ENCODE peak calls at places on chromosomes 12 and 14, in nine cellular contexts. P, A, Z, S, V, B, N, W and R are unnamed samples.

GRCh38 chr12:124992874-124993567 is 424 bp upstream of the BRI3BP start:
- DNase-seq in P (peak; percentile 86), A (peak; percentile 89), Z (no peak), S (peak; percentile 41), V (no peak), B (peak; percentile 86), N (peak; percentile 67), W (peak; percentile 65), R (peak; percentile 30)

GRCh38 chr12:63151898-63152700 is 1.1 kb upstream of the AVPR1A start:
- DNase-seq in P (peak; percentile 28), A (peak; percentile 57), Z (no peak), S (peak; percentile 55), V (no peak), B (peak; percentile 69), N (no peak), W (no peak), R (peak; percentile 35)

GRCh38 chr14:61620130-61620946 is 75.0 kb upstream of the HIF1A start:
- DNase-seq in P (no peak), A (peak; percentile 56), Z (no peak), S (peak; percentile 93), V (no peak), B (no peak), N (no peak), W (no peak), R (peak; percentile 99)

GRCh38 chr12:87509233-87509820 is 519.9 kb downstream of the C12orf50 start:
- DNase-seq in P (no peak), A (peak; percentile 82), Z (no peak), S (peak; percentile 64), V (no peak), B (peak; percentile 20), N (no peak), W (no peak), R (peak; percentile 70)

GRCh38 chr12:29681996-29682534 is 101.7 kb downstream of the TMTC1 start:
- DNase-seq in P (no peak), A (peak; percentile 68), Z (no peak), S (peak; percentile 39), V (no peak), B (no peak), N (no peak), W (no peak), R (no peak)

GRCh38 chr14:68655021-68655811 is 137.7 kb downstream of the ZFP36L1 start:
- DNase-seq in P (no peak), A (no peak), Z (no peak), S (peak; percentile 43), V (peak; percentile 64), B (no peak), N (no peak), W (no peak), R (no peak)

GRCh38 chr12:67578976-67579661 is 69.4 kb upstream of the DYRK2 start:
- DNase-seq in P (no peak), A (no peak), Z (no peak), S (no peak), V (no peak), B (no peak), N (peak; percentile 4), W (no peak), R (no peak)

GRCh38 chr12:64826234-64826633 is 1.8 kb downstream of the TBC1D30 start:
- DNase-seq in P (peak; percentile 80), A (no peak), Z (no peak), S (peak; percentile 61), V (no peak), B (no peak), N (peak; percentile 10), W (peak; percentile 64), R (peak; percentile 53)

GRCh38 chr14:80621701-80622100 is 319.8 kb downstream of the CEP128 start:
- DNase-seq in P (no peak), A (peak; percentile 84), Z (no peak), S (peak; percentile 52), V (no peak), B (no peak), N (no peak), W (no peak), R (peak; percentile 24)

GRCh38 chr14:64812412-64812811 is 67.3 kb downstream of the SPTB start:
- DNase-seq in P (peak; percentile 81), A (no peak), Z (no peak), S (no peak), V (no peak), B (no peak), N (no peak), W (peak; percentile 71), R (no peak)

GRCh38 chr14:89096946-89097345 is 272.5 kb downstream of the TTC8 start:
- DNase-seq in P (no peak), A (no peak), Z (no peak), S (no peak), V (no peak), B (no peak), N (no peak), W (no peak), R (no peak)

GRCh38 chr12:127528576-127528975 is 738.4 kb upstream of the TMEM132C start:
- DNase-seq in P (no peak), A (no peak), Z (no peak), S (no peak), V (no peak), B (no peak), N (no peak), W (no peak), R (no peak)

GRCh38 chr14:76386922-76387782 is 11.2 kb downstream of the ESRRB start:
- DNase-seq in P (peak; percentile 73), A (peak; percentile 83), Z (no peak), S (peak; percentile 48), V (no peak), B (peak; percentile 86), N (peak; percentile 25), W (peak; percentile 59), R (peak; percentile 68)

GRCh38 chr12:57518920-57519757 is 1.2 kb downstream of the DDIT3 start:
- DNase-seq in P (peak; percentile 51), A (peak; percentile 25), Z (peak; percentile 78), S (peak; percentile 25), V (peak; percentile 82), B (peak; percentile 26), N (no peak), W (no peak), R (peak; percentile 80)

GRCh38 chr12:119299130-119299529 is 35.4 kb upstream of the CCDC60 start:
- DNase-seq in P (no peak), A (no peak), Z (no peak), S (no peak), V (no peak), B (no peak), N (no peak), W (no peak), R (no peak)

GRCh38 chr12:47993491-47993890 is 10.8 kb downstream of the COL2A1 start:
- DNase-seq in P (peak; percentile 11), A (no peak), Z (peak; percentile 45), S (no peak), V (no peak), B (no peak), N (no peak), W (no peak), R (no peak)

GRCh38 chr14:44609201-44609600 is 102.1 kb upstream of the FSCB start:
- DNase-seq in P (no peak), A (no peak), Z (no peak), S (no peak), V (no peak), B (no peak), N (no peak), W (no peak), R (no peak)
- H3K4me3 ChIP-seq in P (no peak overlapping the region), A (no peak overlapping the region), Z (no peak overlapping the region), S (no peak overlapping the region), V (no peak overlapping the region), B (no peak overlapping the region), N (no peak overlapping the region), W (no peak overlapping the region), R (no peak overlapping the region)

DNA sequence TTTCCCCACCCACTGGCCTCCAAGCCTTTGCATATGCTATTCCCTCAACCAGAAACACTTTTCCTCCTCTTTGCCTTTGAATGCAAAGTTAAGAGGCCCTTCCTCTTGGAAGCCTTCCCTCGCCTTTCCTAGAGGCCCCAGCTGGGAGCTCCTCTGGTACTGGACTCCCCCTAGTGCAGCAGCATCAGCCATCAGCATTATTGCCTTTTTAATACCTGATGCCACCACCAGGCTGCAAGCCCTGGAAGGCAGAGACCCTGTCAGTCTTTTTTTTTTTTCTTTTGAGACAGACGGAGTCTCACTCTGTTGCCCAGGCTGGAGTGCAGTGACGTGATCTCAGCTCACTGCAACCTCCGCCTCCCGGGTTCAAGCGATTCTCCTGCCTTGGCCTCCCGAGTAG is 19.1 kb upstream of the PLA2G1B start:
- DNase-seq in P (no peak), A (peak; percentile 36), Z (no peak), S (no peak), V (no peak), B (no peak), N (no peak), W (no peak), R (no peak)
- TF ChIP-seq CTCF in P (no peak), A (peak; percentile 43), Z (no peak), S (no peak), V (no peak), B (no peak), N (no peak), W (no peak), R (no peak)

GRCh38 chr12:53413485-53414215 is 10.0 kb upstream of the AMHR2 start:
- DNase-seq in P (no peak), A (no peak), Z (peak; percentile 0), S (no peak), V (no peak), B (no peak), N (no peak), W (no peak), R (no peak)

GRCh38 chr12:53410951-53411350 is 12.7 kb upstream of the AMHR2 start:
- DNase-seq in P (no peak), A (no peak), Z (peak; percentile 37), S (no peak), V (no peak), B (no peak), N (no peak), W (no peak), R (no peak)

GRCh38 chr12:53418221-53418620 is 5.4 kb upstream of the AMHR2 start:
- DNase-seq in P (no peak), A (no peak), Z (no peak), S (no peak), V (no peak), B (no peak), N (no peak), W (no peak), R (no peak)

DNA sequence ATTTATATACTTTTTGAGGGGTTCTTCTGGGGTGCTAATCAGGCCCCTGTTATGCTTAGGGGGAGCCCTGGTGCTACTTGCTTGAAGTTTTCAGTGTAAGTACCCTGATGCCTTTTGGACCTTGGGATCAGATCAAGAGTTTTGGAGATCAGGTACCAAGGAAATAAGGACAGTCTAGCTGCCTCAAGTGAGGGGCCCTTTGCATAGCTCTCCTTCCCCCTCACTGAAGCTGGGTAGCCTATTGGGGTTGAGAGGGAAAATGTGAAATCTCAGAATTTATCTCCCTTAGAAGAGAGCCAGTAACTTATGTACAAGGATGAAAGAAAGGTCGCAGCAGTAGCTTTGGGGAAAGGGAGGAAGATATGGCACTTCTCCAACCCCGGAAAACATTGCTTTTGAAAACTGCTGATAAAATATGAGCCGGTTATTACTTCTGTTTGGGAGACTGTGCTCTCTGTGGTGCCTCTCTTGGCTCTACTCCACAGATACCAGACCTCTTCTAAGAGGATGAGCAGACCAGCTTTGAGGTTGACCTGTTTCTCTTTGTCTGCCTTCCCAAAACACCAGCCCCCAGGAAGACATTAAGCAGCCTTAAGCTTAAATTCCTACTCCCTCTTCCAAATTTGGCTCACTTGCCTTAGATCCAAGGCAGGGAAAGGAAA is 8.8 kb upstream of the AMHR2 start:
- DNase-seq in P (no peak), A (no peak), Z (peak; percentile 62), S (no peak), V (no peak), B (no peak), N (no peak), W (no peak), R (peak; percentile 39)
- H3K4me3 ChIP-seq in P (no peak overlapping the region), A (no peak overlapping the region), Z (no peak overlapping the region), S (no peak overlapping the region), V (no peak overlapping the region), B (no peak overlapping the region), N (no peak overlapping the region), W (no peak overlapping the region), R (no peak overlapping the region)

GRCh38 chr12:110137786-110138185 is 13.6 kb downstream of the IFT81 start:
- DNase-seq in P (no peak), A (no peak), Z (no peak), S (no peak), V (no peak), B (no peak), N (no peak), W (no peak), R (no peak)
- TF ChIP-seq CTCF in P (no peak), A (no peak), Z (no peak), S (no peak), V (no peak), B (no peak), N (no peak), W (no peak), R (no peak)